ENCODE peak calls at places on chromosomes 6 and 20, in six cellular contexts. O, A, B, Q, R and M are unnamed samples.

GRCh38 chr6:32700391-32701040 is 34.1 kb upstream of the HLA-DQB1 start:
- DNase-seq in O (peak), R (peak), B (peak), Q (peak), A (peak), M (no peak)

GRCh38 chr6:133995296-133995695 is 42.3 kb downstream of the TBPL1 start:
- DNase-seq in B (no peak), A (no peak), R (no peak), O (no peak), Q (no peak), M (no peak)

GRCh38 chr20:61328906-61329558 is 77.0 kb downstream of the CDH4 start:
- DNase-seq in R (no peak), O (no peak), A (peak), Q (no peak), B (no peak), M (no peak)

GRCh38 chr6:21592953-21593352 is 598 bp upstream of the SOX4 start:
- DNase-seq in Q (no peak), O (no peak), A (no peak), B (no peak), R (no peak), M (no peak)

GRCh38 chr6:165552248-165552736 is 110.7 kb downstream of the PDE10A start:
- DNase-seq in B (no peak), A (peak), O (no peak), R (no peak), Q (no peak), M (no peak)

GRCh38 chr6:14881399-14881798 is 364.5 kb upstream of the JARID2 start:
- DNase-seq in B (no peak), Q (peak), R (no peak), O (peak), A (peak), M (no peak)

GRCh38 chr20:32155017-32155965 is 45.8 kb downstream of the TM9SF4 start:
- DNase-seq in Q (peak), R (peak), A (peak), B (peak), O (peak), M (no peak)

GRCh38 chr6:20812776-20813175 is 278.5 kb downstream of the CDKAL1 start:
- DNase-seq in R (no peak), O (no peak), Q (no peak), B (no peak), A (no peak), M (no peak)

GRCh38 chr6:33914519-33915120 is 110.8 kb upstream of the MLN start:
- DNase-seq in R (peak), B (peak), Q (no peak), A (no peak), O (no peak), M (no peak)

GRCh38 chr20:63930971-63931553 is 25.2 kb downstream of the UCKL1 start:
- DNase-seq in B (no peak), A (no peak), O (no peak), Q (no peak), R (no peak), M (no peak)

GRCh38 chr6:12165722-12166121 is 124.4 kb upstream of the EDN1 start:
- DNase-seq in A (no peak), B (no peak), O (no peak), R (no peak), Q (no peak), M (no peak)

GRCh38 chr6:25359891-25360290 is 80.7 kb downstream of the CARMIL1 start:
- DNase-seq in A (peak), R (peak), O (no peak), Q (no peak), B (no peak), M (no peak)

GRCh38 chr20:57391439-57392129 is 388 bp downstream of the RBM38 start:
- DNase-seq in O (no peak), R (peak), A (peak), Q (peak), B (peak), M (no peak)

GRCh38 chr20:7694940-7695567 is 245.2 kb downstream of the HAO1 start:
- DNase-seq in A (no peak), R (no peak), Q (peak), B (no peak), O (no peak), M (no peak)

GRCh38 chr20:62695448-62696414 is 12.9 kb upstream of the NTSR1 start:
- DNase-seq in R (no peak), B (no peak), A (no peak), Q (no peak), O (no peak), M (no peak)

GRCh38 chr6:169520104-169520503 is 181.7 kb downstream of the WDR27 start:
- DNase-seq in O (peak), B (no peak), Q (peak), R (no peak), A (peak), M (no peak)

GRCh38 chr6:56613247-56613851 is 29.3 kb downstream of the DST start:
- DNase-seq in Q (no peak), R (no peak), A (peak), B (no peak), O (no peak), M (no peak)

GRCh38 chr6:62059898-62060297 is 226.1 kb downstream of the KHDRBS2 start:
- DNase-seq in Q (no peak), R (no peak), O (no peak), B (no peak), A (no peak), M (no peak)

GRCh38 chr20:32481311-32482103 is 103.6 kb downstream of the NOL4L start:
- DNase-seq in Q (no peak), B (no peak), R (peak), A (no peak), O (no peak), M (no peak)

GRCh38 chr6:1624071-1624847 is 14.5 kb downstream of the FOXC1 start:
- DNase-seq in Q (no peak), R (no peak), A (no peak), O (no peak), B (no peak), M (no peak)

GRCh38 chr6:140879861-140880260 is 1252.9 kb upstream of the GJE1 start:
- DNase-seq in R (no peak), O (peak), Q (peak), B (no peak), A (peak), M (no peak)

GRCh38 chr6:3841711-3842565 is 7.2 kb upstream of the FAM50B start:
- DNase-seq in B (no peak), Q (peak), O (peak), R (peak), A (peak), M (no peak)

GRCh38 chr6:138099832-138100231 is 7.4 kb downstream of the PERP start:
- DNase-seq in O (peak), R (no peak), A (peak), Q (peak), B (no peak), M (no peak)

GRCh38 chr6:144544266-144544830 is 259.2 kb downstream of the UTRN start:
- DNase-seq in Q (no peak), B (no peak), A (no peak), O (no peak), R (no peak), M (no peak)

GRCh38 chr6:69974193-69974592 is 107.8 kb downstream of the COL19A1 start:
- DNase-seq in R (no peak), B (no peak), Q (peak), O (no peak), A (peak), M (no peak)

GRCh38 chr6:106527979-106528378 is 101.3 kb downstream of the RTN4IP1 start:
- DNase-seq in B (no peak), R (no peak), Q (peak), O (peak), A (peak), M (no peak)

GRCh38 chr20:21125849-21126840 is at the start of gene KIZ:
- DNase-seq in B (peak), Q (peak), A (peak), R (peak), O (peak), M (peak)

GRCh38 chr20:33914871-33915270 is 78.8 kb upstream of the RALY start:
- DNase-seq in O (peak), R (no peak), Q (peak), B (peak), A (peak), M (peak)

GRCh38 chr20:59933296-59933848 is at the start of gene SYCP2:
- DNase-seq in O (peak), A (peak), R (peak), Q (no peak), B (peak), M (peak)